ENCODE peak calls at places on chromosomes 7 and 10, in eight cellular contexts. F, L, V, Q, P, R, S and B are unnamed samples.
A peak's percentile ranks its signal among the peaks of the same experiment; 100 is the strongest.

GRCh38 chr7:100175296-100175935 is 1.8 kb downstream of the GPC2 start:
- DNase-seq in P (no peak), L (no peak), V (no peak), S (no peak), Q (no peak), R (no peak), F (no peak), B (no peak)

GRCh38 chr10:124534231-124534798 is 72.7 kb downstream of the LHPP start:
- DNase-seq in Q (no peak), L (no peak), P (no peak), F (no peak), V (no peak), R (peak; percentile 58), S (peak; percentile 46), B (no peak)

GRCh38 chr7:117705630-117706029 is 167.6 kb downstream of the CTTNBP2 start:
- DNase-seq in P (no peak), Q (no peak), S (no peak), F (no peak), V (no peak), R (no peak), L (no peak), B (no peak)

GRCh38 chr7:131896189-131896855 is 339.9 kb upstream of the PODXL start:
- DNase-seq in V (no peak), L (no peak), F (no peak), R (no peak), Q (no peak), P (no peak), S (no peak), B (no peak)

GRCh38 chr10:16853201-16853600 is 36.0 kb upstream of the RSU1 start:
- DNase-seq in V (no peak), Q (peak; percentile 20), S (no peak), P (no peak), L (peak; percentile 68), F (peak; percentile 15), R (no peak), B (peak; percentile 29)

GRCh38 chr10:99534456-99534938 is 1.8 kb downstream of the NKX2-3 start:
- DNase-seq in S (no peak), R (no peak), V (no peak), Q (no peak), P (no peak), F (no peak), L (no peak), B (no peak)

GRCh38 chr7:87312215-87312865 is 33.1 kb upstream of the CROT start:
- DNase-seq in Q (peak; percentile 75), L (peak; percentile 71), F (peak; percentile 29), R (peak; percentile 63), S (peak; percentile 58), P (peak; percentile 53), V (peak; percentile 38), B (peak; percentile 43)

GRCh38 chr7:44727346-44728262 is 21.0 kb upstream of the ZMIZ2 start:
- DNase-seq in Q (peak; percentile 34), P (no peak), F (no peak), R (no peak), L (peak; percentile 81), S (no peak), V (no peak), B (no peak)

GRCh38 chr7:85019778-85020177 is 167.1 kb downstream of the SEMA3D start:
- DNase-seq in F (no peak), L (no peak), V (no peak), Q (no peak), R (no peak), P (no peak), S (no peak), B (no peak)

GRCh38 chr10:96683710-96684109 is 36.6 kb downstream of the PIK3AP1 start:
- DNase-seq in F (no peak), Q (no peak), S (no peak), P (no peak), R (no peak), V (no peak), L (peak; percentile 10), B (no peak)

GRCh38 chr7:99473315-99473596 is 566 bp downstream of the ZNF789 start:
- DNase-seq in V (no peak), F (peak; percentile 48), P (peak; percentile 41), Q (peak; percentile 68), R (peak; percentile 26), S (no peak), L (peak; percentile 82), B (no peak)

GRCh38 chr10:52479567-52479966 is 165.5 kb downstream of the DKK1 start:
- DNase-seq in L (no peak), Q (peak; percentile 61), R (no peak), P (no peak), S (no peak), F (no peak), V (no peak), B (no peak)

GRCh38 chr7:44798649-44799275 is 2.3 kb downstream of the PPIA start:
- DNase-seq in L (no peak), Q (no peak), S (no peak), F (no peak), R (no peak), P (no peak), V (no peak), B (no peak)

GRCh38 chr10:43214071-43214955 is 52.6 kb downstream of the RASGEF1A start:
- DNase-seq in S (no peak), V (peak; percentile 11), P (no peak), Q (peak; percentile 45), L (peak; percentile 27), F (no peak), R (no peak), B (no peak)

DNA sequence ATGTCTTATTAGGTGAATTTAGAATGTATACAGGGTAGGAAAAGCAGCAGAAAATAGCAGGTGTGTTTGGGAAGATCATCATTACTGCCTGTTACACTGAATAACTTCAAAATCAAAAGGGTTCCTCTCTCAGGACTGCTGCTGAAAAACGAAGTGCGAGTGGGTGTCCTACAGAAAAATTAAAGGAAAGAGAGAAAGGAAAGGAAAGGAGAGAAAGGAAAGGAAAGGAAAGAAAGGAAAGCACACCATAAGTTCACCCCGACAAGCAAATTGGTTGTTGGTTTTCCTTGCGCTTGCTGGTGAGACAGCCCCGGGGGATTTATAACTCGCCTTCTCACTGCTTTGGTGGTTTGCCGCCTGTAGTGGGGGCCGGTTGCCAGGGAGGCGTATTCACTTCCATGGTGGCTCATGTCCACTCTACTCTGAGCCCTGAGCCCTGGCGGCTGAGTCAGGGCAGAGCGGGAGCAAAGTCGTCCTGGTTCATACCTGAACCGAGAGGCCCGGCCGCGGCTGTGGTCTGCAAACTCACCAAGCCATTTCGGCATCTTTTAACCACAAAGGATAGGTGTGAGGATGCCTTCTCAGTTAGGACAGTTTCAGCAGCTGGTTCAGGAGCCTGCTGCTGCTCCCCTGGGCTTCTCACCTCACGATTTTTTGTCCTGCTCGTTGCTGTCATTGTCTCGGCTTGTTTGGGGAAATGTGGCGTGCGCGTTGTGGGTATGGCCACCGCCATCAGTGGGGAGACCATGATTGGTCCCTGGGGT is 26.1 kb downstream of the INPP5A start:
- DNase-seq in Q (no peak), R (peak; percentile 39), F (no peak), S (no peak), L (no peak), V (no peak), P (no peak), B (no peak)
- H3K4me3 ChIP-seq in Q (no peak overlapping the region), R (no peak overlapping the region), F (no peak overlapping the region), S (no peak overlapping the region), L (no peak overlapping the region), V (no peak overlapping the region), P (no peak overlapping the region), B (no peak overlapping the region)

GRCh38 chr7:134697487-134697886 is 50.8 kb downstream of the BPGM start:
- DNase-seq in F (no peak), L (no peak), Q (no peak), V (no peak), P (no peak), R (no peak), S (no peak), B (no peak)
- H3K4me1 ChIP-seq in F (no peaks in the 10 kb centered on the region), L (peaks cover 12% of the 10 kb centered on the region), Q (peaks cover 11% of the 10 kb centered on the region), V (no peaks in the 10 kb centered on the region), P (no peaks in the 10 kb centered on the region), R (no peaks in the 10 kb centered on the region), S (no peaks in the 10 kb centered on the region), B (no peaks in the 10 kb centered on the region)

DNA sequence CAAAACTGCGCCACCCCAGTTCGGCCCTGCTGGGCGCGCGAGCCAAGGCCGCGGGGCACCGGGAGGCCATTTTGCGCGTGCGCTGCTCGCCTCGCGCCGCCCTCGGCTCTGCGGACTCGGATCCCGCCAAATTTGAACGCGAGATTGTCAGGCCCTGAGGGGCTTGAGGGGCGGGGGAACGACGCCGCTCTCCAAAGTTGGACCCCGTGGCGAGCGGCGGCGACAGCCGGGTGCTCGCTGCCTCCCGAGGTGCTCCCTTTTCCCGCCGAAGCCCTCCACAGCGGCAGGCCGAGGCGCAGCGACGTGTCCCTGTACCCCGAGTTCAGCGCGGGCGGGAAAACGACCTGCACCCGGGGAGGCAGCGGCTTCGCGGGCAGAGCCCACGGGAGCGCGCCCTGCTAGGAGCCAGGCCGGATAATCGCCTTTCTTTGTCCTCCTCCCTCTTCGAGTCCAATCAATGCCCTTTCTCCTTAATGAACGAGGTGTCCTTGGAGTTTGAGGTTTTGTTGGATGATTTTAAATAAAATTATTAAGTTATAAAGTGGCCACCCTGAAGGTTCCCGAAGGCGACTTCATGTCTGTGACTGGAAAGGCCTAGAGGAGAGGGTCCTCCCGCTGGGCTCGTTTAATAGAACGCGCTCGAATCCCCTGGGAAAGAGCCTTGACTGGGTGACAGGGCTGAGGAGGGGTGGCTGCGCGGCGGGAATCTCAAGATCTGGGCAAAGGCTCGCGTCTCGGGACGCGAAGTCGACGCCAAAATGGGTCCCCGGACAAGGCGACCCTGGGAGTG is 10.7 kb upstream of the SPAG6 start:
- DNase-seq in V (no peak), Q (no peak), S (no peak), L (no peak), R (no peak), P (no peak), F (no peak), B (no peak)
- H3K27ac ChIP-seq in V (no peak overlapping the region), Q (no peak overlapping the region), S (no peak overlapping the region), L (no peak overlapping the region), R (no peak overlapping the region), P (no peak overlapping the region), F (no peak overlapping the region), B (peak overlapping the region; percentile 66)

DNA sequence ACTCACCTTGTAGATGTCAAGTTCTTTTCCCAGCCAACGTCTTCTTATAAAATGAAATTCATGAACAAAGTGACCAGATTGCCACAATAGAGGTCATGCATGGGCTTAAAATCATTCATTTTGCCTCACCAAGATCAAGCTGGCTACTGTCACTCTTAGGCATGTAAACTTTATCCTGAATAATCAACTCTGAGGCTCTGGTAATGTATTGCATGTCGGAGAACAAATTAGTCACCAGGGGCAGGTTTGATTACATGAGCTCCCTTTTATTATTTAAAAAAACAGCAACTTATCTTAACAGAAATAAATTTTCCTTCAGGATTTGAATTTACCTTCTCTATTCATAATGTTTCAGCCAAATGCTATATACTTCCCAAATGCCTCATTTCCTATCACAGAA is 112.9 kb upstream of the SP4 start:
- DNase-seq in S (no peak), L (no peak), V (no peak), R (no peak), F (no peak), Q (peak; percentile 4), P (no peak), B (no peak)
- H3K4me3 ChIP-seq in S (no peak overlapping the region), L (no peak overlapping the region), V (no peak overlapping the region), R (no peak overlapping the region), F (no peak overlapping the region), Q (no peak overlapping the region), P (no peak overlapping the region), B (no peak overlapping the region)